ENCODE peak calls at places on chromosomes 2 and 18, in nine cellular contexts. H, I, T, U, S, B, Y, P and C are unnamed samples.

GRCh38 chr2:30287190-30287589 is 55.9 kb downstream of the LBH start:
- DNase-seq in Y (no peak), T (no peak), P (no peak), I (no peak), U (no peak), B (no peak), H (no peak), S (no peak), C (no peak)

GRCh38 chr18:65298422-65298821 is 452.4 kb upstream of the CDH7 start:
- DNase-seq in I (no peak), H (no peak), B (no peak), U (no peak), S (no peak), P (no peak), T (no peak), Y (no peak), C (no peak)

GRCh38 chr2:232525796-232526195 is at the start of gene CHRND:
- DNase-seq in S (no peak), P (no peak), T (no peak), Y (no peak), B (no peak), I (no peak), H (no peak), U (no peak), C (no peak)

GRCh38 chr2:109434351-109434750 is 179.4 kb downstream of the SEPTIN10 start:
- DNase-seq in H (no peak), T (no peak), P (no peak), B (no peak), I (no peak), S (no peak), Y (no peak), U (no peak), C (no peak)

GRCh38 chr2:70790079-70790963 is at the start of gene FIGLA:
- DNase-seq in P (no peak), I (no peak), H (no peak), T (no peak), Y (no peak), S (no peak), U (no peak), B (no peak), C (no peak)

GRCh38 chr18:58046794-58047555 is 2.9 kb downstream of the NEDD4L start:
- DNase-seq in I (no peak), H (no peak), Y (no peak), T (no peak), B (no peak), U (no peak), P (no peak), S (no peak), C (no peak)

GRCh38 chr2:127829845-127830246 is 18.9 kb upstream of the WDR33 start:
- DNase-seq in U (no peak), T (peak; percentile 95), P (no peak), S (no peak), Y (no peak), H (peak; percentile 21), I (no peak), B (peak; percentile 5), C (peak; percentile 86)

GRCh38 chr2:240820607-240821428 is 799 bp upstream of the KIF1A start:
- DNase-seq in B (no peak), H (no peak), S (no peak), Y (no peak), P (no peak), T (no peak), I (no peak), U (peak; percentile 82), C (peak; percentile 64)

GRCh38 chr18:9495465-9495864 is 20.2 kb downstream of the RALBP1 start:
- DNase-seq in H (no peak), P (no peak), T (no peak), B (no peak), I (no peak), Y (no peak), U (no peak), S (no peak), C (no peak)

GRCh38 chr18:42047721-42048120 is 92.7 kb downstream of the PIK3C3 start:
- DNase-seq in T (no peak), Y (no peak), I (no peak), H (no peak), B (no peak), P (no peak), U (no peak), S (no peak), C (no peak)

GRCh38 chr2:141522702-141523101 is 608.1 kb downstream of the LRP1B start:
- DNase-seq in I (no peak), T (no peak), S (no peak), P (no peak), U (no peak), B (no peak), Y (no peak), H (no peak), C (no peak)

GRCh38 chr2:71787476-71788185 is 334.3 kb downstream of the DYSF start:
- DNase-seq in Y (no peak), P (no peak), B (no peak), T (no peak), S (no peak), U (no peak), I (no peak), H (no peak), C (peak; percentile 47)

GRCh38 chr2:189327879-189328351 is 113.4 kb upstream of the WDR75 start:
- DNase-seq in P (no peak), H (no peak), B (no peak), I (no peak), S (peak; percentile 31), U (no peak), T (no peak), Y (no peak), C (no peak)

GRCh38 chr18:50578651-50579050 is 18.8 kb downstream of the MAPK4 start:
- DNase-seq in B (no peak), S (no peak), I (no peak), H (no peak), Y (peak; percentile 70), T (no peak), U (no peak), P (no peak), C (no peak)

GRCh38 chr2:200172521-200172920 is 134.0 kb upstream of the SPATS2L start:
- DNase-seq in S (no peak), B (no peak), U (no peak), T (no peak), I (no peak), P (no peak), H (no peak), Y (no peak), C (no peak)

GRCh38 chr2:180411631-180412030 is 404.5 kb upstream of the CWC22 start:
- DNase-seq in B (no peak), U (no peak), S (no peak), I (no peak), Y (no peak), T (no peak), P (no peak), H (no peak), C (no peak)

GRCh38 chr18:13502585-13502984 is 223.8 kb downstream of the FAM210A start:
- DNase-seq in I (no peak), S (no peak), Y (no peak), U (no peak), P (no peak), H (no peak), B (no peak), T (no peak), C (no peak)